ENCODE peak calls at places on chromosome 10, in nine cellular contexts. One of them, this sample, is unnamed.

GRCh38 chr10:48254745-48255144 is 19.8 kb downstream of the FRMPD2 start:
- DNase-seq in cortex of kidney: no peak
- DNase-seq in naive thymus-derived CD8-positive, alpha-beta T cell: no peak
- DNase-seq in GM12865: no peak
- DNase-seq in right atrium auricular region: no peak
- DNase-seq in astrocyte of the spinal cord: no peak
- DNase-seq in left cardiac atrium: no peak
- DNase-seq in T-helper 2 cell: no peak
- DNase-seq in activated CD4-positive, alpha-beta T cell treated with anti-CD3 and anti-CD28 coated beads, Interleukin-2, amount 10 ng/mL, durations not matched to agents 7 days and 5 days: no peak
- DNase-seq in this sample: no peak

GRCh38 chr10:89428873-89429272 is 14.5 kb downstream of the IFIT5 start:
- DNase-seq in cortex of kidney: no peak
- DNase-seq in naive thymus-derived CD8-positive, alpha-beta T cell: no peak
- DNase-seq in GM12865: no peak
- DNase-seq in right atrium auricular region: no peak
- DNase-seq in astrocyte of the spinal cord: no peak
- DNase-seq in left cardiac atrium: no peak
- DNase-seq in T-helper 2 cell: no peak
- DNase-seq in activated CD4-positive, alpha-beta T cell treated with anti-CD3 and anti-CD28 coated beads, Interleukin-2, amount 10 ng/mL, durations not matched to agents 7 days and 5 days: no peak
- DNase-seq in this sample: no peak

GRCh38 chr10:105807930-105808587 is 1167.0 kb downstream of the SORCS3 start:
- DNase-seq in cortex of kidney: no peak
- DNase-seq in naive thymus-derived CD8-positive, alpha-beta T cell: no peak
- DNase-seq in GM12865: peak; percentile 24
- DNase-seq in right atrium auricular region: no peak
- DNase-seq in astrocyte of the spinal cord: no peak
- DNase-seq in left cardiac atrium: no peak
- DNase-seq in T-helper 2 cell: no peak
- DNase-seq in activated CD4-positive, alpha-beta T cell treated with anti-CD3 and anti-CD28 coated beads, Interleukin-2, amount 10 ng/mL, durations not matched to agents 7 days and 5 days: no peak
- DNase-seq in this sample: no peak

GRCh38 chr10:7948601-7949000 is 105.9 kb upstream of the GATA3 start:
- DNase-seq in cortex of kidney: no peak
- DNase-seq in naive thymus-derived CD8-positive, alpha-beta T cell: no peak
- DNase-seq in GM12865: no peak
- DNase-seq in right atrium auricular region: no peak
- DNase-seq in astrocyte of the spinal cord: peak; percentile 39
- DNase-seq in left cardiac atrium: no peak
- DNase-seq in T-helper 2 cell: no peak
- DNase-seq in activated CD4-positive, alpha-beta T cell treated with anti-CD3 and anti-CD28 coated beads, Interleukin-2, amount 10 ng/mL, durations not matched to agents 7 days and 5 days: no peak
- DNase-seq in this sample: no peak

GRCh38 chr10:73253226-73253557 is 748 bp upstream of the MRPS16 start:
- DNase-seq in cortex of kidney: no peak
- DNase-seq in naive thymus-derived CD8-positive, alpha-beta T cell: no peak
- DNase-seq in GM12865: peak; percentile 36
- DNase-seq in right atrium auricular region: no peak
- DNase-seq in astrocyte of the spinal cord: no peak
- DNase-seq in left cardiac atrium: no peak
- DNase-seq in T-helper 2 cell: no peak
- DNase-seq in activated CD4-positive, alpha-beta T cell treated with anti-CD3 and anti-CD28 coated beads, Interleukin-2, amount 10 ng/mL, durations not matched to agents 7 days and 5 days: no peak
- DNase-seq in this sample: no peak

GRCh38 chr10:87603769-87604168 is 55.9 kb upstream of the PAPSS2 start:
- DNase-seq in cortex of kidney: no peak
- DNase-seq in naive thymus-derived CD8-positive, alpha-beta T cell: no peak
- DNase-seq in GM12865: no peak
- DNase-seq in right atrium auricular region: no peak
- DNase-seq in astrocyte of the spinal cord: no peak
- DNase-seq in left cardiac atrium: no peak
- DNase-seq in T-helper 2 cell: no peak
- DNase-seq in activated CD4-positive, alpha-beta T cell treated with anti-CD3 and anti-CD28 coated beads, Interleukin-2, amount 10 ng/mL, durations not matched to agents 7 days and 5 days: no peak
- DNase-seq in this sample: no peak

GRCh38 chr10:23040002-23040401 is 55.4 kb upstream of the MSRB2 start:
- DNase-seq in cortex of kidney: no peak
- DNase-seq in naive thymus-derived CD8-positive, alpha-beta T cell: no peak
- DNase-seq in GM12865: no peak
- DNase-seq in right atrium auricular region: no peak
- DNase-seq in astrocyte of the spinal cord: no peak
- DNase-seq in left cardiac atrium: no peak
- DNase-seq in T-helper 2 cell: no peak
- DNase-seq in activated CD4-positive, alpha-beta T cell treated with anti-CD3 and anti-CD28 coated beads, Interleukin-2, amount 10 ng/mL, durations not matched to agents 7 days and 5 days: no peak
- DNase-seq in this sample: no peak

GRCh38 chr10:43594944-43595589 is 11.2 kb upstream of the ZNF485 start:
- DNase-seq in cortex of kidney: no peak
- DNase-seq in naive thymus-derived CD8-positive, alpha-beta T cell: no peak
- DNase-seq in GM12865: peak; percentile 92
- DNase-seq in right atrium auricular region: no peak
- DNase-seq in astrocyte of the spinal cord: peak; percentile 24
- DNase-seq in left cardiac atrium: no peak
- DNase-seq in T-helper 2 cell: no peak
- DNase-seq in activated CD4-positive, alpha-beta T cell treated with anti-CD3 and anti-CD28 coated beads, Interleukin-2, amount 10 ng/mL, durations not matched to agents 7 days and 5 days: peak; percentile 62
- DNase-seq in this sample: peak; percentile 29

GRCh38 chr10:68155615-68156205 is 46.4 kb downstream of the MYPN start:
- DNase-seq in cortex of kidney: no peak
- DNase-seq in naive thymus-derived CD8-positive, alpha-beta T cell: no peak
- DNase-seq in GM12865: no peak
- DNase-seq in right atrium auricular region: no peak
- DNase-seq in astrocyte of the spinal cord: no peak
- DNase-seq in left cardiac atrium: no peak
- DNase-seq in T-helper 2 cell: no peak
- DNase-seq in activated CD4-positive, alpha-beta T cell treated with anti-CD3 and anti-CD28 coated beads, Interleukin-2, amount 10 ng/mL, durations not matched to agents 7 days and 5 days: no peak
- DNase-seq in this sample: no peak

GRCh38 chr10:122056431-122057094 is 67.6 kb downstream of the TACC2 start:
- DNase-seq in cortex of kidney: no peak
- DNase-seq in naive thymus-derived CD8-positive, alpha-beta T cell: no peak
- DNase-seq in GM12865: no peak
- DNase-seq in right atrium auricular region: no peak
- DNase-seq in astrocyte of the spinal cord: no peak
- DNase-seq in left cardiac atrium: no peak
- DNase-seq in T-helper 2 cell: no peak
- DNase-seq in activated CD4-positive, alpha-beta T cell treated with anti-CD3 and anti-CD28 coated beads, Interleukin-2, amount 10 ng/mL, durations not matched to agents 7 days and 5 days: no peak
- DNase-seq in this sample: no peak

GRCh38 chr10:6114758-6115410 is 26.1 kb downstream of the RBM17 start:
- DNase-seq in cortex of kidney: no peak
- DNase-seq in naive thymus-derived CD8-positive, alpha-beta T cell: no peak
- DNase-seq in GM12865: peak; percentile 58
- DNase-seq in right atrium auricular region: no peak
- DNase-seq in astrocyte of the spinal cord: peak; percentile 78
- DNase-seq in left cardiac atrium: no peak
- DNase-seq in T-helper 2 cell: no peak
- DNase-seq in activated CD4-positive, alpha-beta T cell treated with anti-CD3 and anti-CD28 coated beads, Interleukin-2, amount 10 ng/mL, durations not matched to agents 7 days and 5 days: no peak
- DNase-seq in this sample: no peak

GRCh38 chr10:48414778-48415177 is 108.3 kb downstream of the MAPK8 start:
- DNase-seq in cortex of kidney: no peak
- DNase-seq in naive thymus-derived CD8-positive, alpha-beta T cell: no peak
- DNase-seq in GM12865: no peak
- DNase-seq in right atrium auricular region: no peak
- DNase-seq in astrocyte of the spinal cord: peak; percentile 35
- DNase-seq in left cardiac atrium: no peak
- DNase-seq in T-helper 2 cell: no peak
- DNase-seq in activated CD4-positive, alpha-beta T cell treated with anti-CD3 and anti-CD28 coated beads, Interleukin-2, amount 10 ng/mL, durations not matched to agents 7 days and 5 days: no peak
- DNase-seq in this sample: no peak

GRCh38 chr10:8116926-8117493 is 62.5 kb downstream of the GATA3 start:
- DNase-seq in cortex of kidney: no peak
- DNase-seq in naive thymus-derived CD8-positive, alpha-beta T cell: no peak
- DNase-seq in GM12865: no peak
- DNase-seq in right atrium auricular region: no peak
- DNase-seq in astrocyte of the spinal cord: no peak
- DNase-seq in left cardiac atrium: no peak
- DNase-seq in T-helper 2 cell: no peak
- DNase-seq in activated CD4-positive, alpha-beta T cell treated with anti-CD3 and anti-CD28 coated beads, Interleukin-2, amount 10 ng/mL, durations not matched to agents 7 days and 5 days: no peak
- DNase-seq in this sample: no peak

GRCh38 chr10:42962120-42962901 is 114.6 kb upstream of the RET start:
- DNase-seq in cortex of kidney: no peak
- DNase-seq in naive thymus-derived CD8-positive, alpha-beta T cell: no peak
- DNase-seq in GM12865: no peak
- DNase-seq in right atrium auricular region: peak; percentile 18
- DNase-seq in astrocyte of the spinal cord: no peak
- DNase-seq in left cardiac atrium: no peak
- DNase-seq in T-helper 2 cell: no peak
- DNase-seq in activated CD4-positive, alpha-beta T cell treated with anti-CD3 and anti-CD28 coated beads, Interleukin-2, amount 10 ng/mL, durations not matched to agents 7 days and 5 days: no peak
- DNase-seq in this sample: no peak

GRCh38 chr10:28250782-28251181 is 52.1 kb downstream of the MPP7 start:
- DNase-seq in cortex of kidney: no peak
- DNase-seq in naive thymus-derived CD8-positive, alpha-beta T cell: no peak
- DNase-seq in GM12865: no peak
- DNase-seq in right atrium auricular region: no peak
- DNase-seq in astrocyte of the spinal cord: peak; percentile 53
- DNase-seq in left cardiac atrium: no peak
- DNase-seq in T-helper 2 cell: no peak
- DNase-seq in activated CD4-positive, alpha-beta T cell treated with anti-CD3 and anti-CD28 coated beads, Interleukin-2, amount 10 ng/mL, durations not matched to agents 7 days and 5 days: no peak
- DNase-seq in this sample: no peak

GRCh38 chr10:126476256-126476655 is 88.0 kb upstream of the ADAM12 start:
- DNase-seq in cortex of kidney: no peak
- DNase-seq in naive thymus-derived CD8-positive, alpha-beta T cell: no peak
- DNase-seq in GM12865: no peak
- DNase-seq in right atrium auricular region: peak; percentile 47
- DNase-seq in astrocyte of the spinal cord: peak; percentile 16
- DNase-seq in left cardiac atrium: no peak
- DNase-seq in T-helper 2 cell: no peak
- DNase-seq in activated CD4-positive, alpha-beta T cell treated with anti-CD3 and anti-CD28 coated beads, Interleukin-2, amount 10 ng/mL, durations not matched to agents 7 days and 5 days: no peak
- DNase-seq in this sample: no peak

GRCh38 chr10:126135939-126136595 is 239.7 kb downstream of the FANK1 start:
- DNase-seq in cortex of kidney: no peak
- DNase-seq in naive thymus-derived CD8-positive, alpha-beta T cell: no peak
- DNase-seq in GM12865: no peak
- DNase-seq in right atrium auricular region: no peak
- DNase-seq in astrocyte of the spinal cord: no peak
- DNase-seq in left cardiac atrium: no peak
- DNase-seq in T-helper 2 cell: no peak
- DNase-seq in activated CD4-positive, alpha-beta T cell treated with anti-CD3 and anti-CD28 coated beads, Interleukin-2, amount 10 ng/mL, durations not matched to agents 7 days and 5 days: no peak
- DNase-seq in this sample: no peak

GRCh38 chr10:103627111-103627892 is 133.8 kb downstream of the NEURL1 start:
- DNase-seq in cortex of kidney: no peak
- DNase-seq in naive thymus-derived CD8-positive, alpha-beta T cell: no peak
- DNase-seq in GM12865: no peak
- DNase-seq in right atrium auricular region: no peak
- DNase-seq in astrocyte of the spinal cord: no peak
- DNase-seq in left cardiac atrium: no peak
- DNase-seq in T-helper 2 cell: no peak
- DNase-seq in activated CD4-positive, alpha-beta T cell treated with anti-CD3 and anti-CD28 coated beads, Interleukin-2, amount 10 ng/mL, durations not matched to agents 7 days and 5 days: no peak
- DNase-seq in this sample: no peak

GRCh38 chr10:11210211-11210922 is 192.7 kb downstream of the CELF2 start:
- DNase-seq in cortex of kidney: no peak
- DNase-seq in naive thymus-derived CD8-positive, alpha-beta T cell: no peak
- DNase-seq in GM12865: peak; percentile 59
- DNase-seq in right atrium auricular region: peak; percentile 54
- DNase-seq in astrocyte of the spinal cord: no peak
- DNase-seq in left cardiac atrium: no peak
- DNase-seq in T-helper 2 cell: no peak
- DNase-seq in activated CD4-positive, alpha-beta T cell treated with anti-CD3 and anti-CD28 coated beads, Interleukin-2, amount 10 ng/mL, durations not matched to agents 7 days and 5 days: no peak
- DNase-seq in this sample: no peak

GRCh38 chr10:3294919-3295318 is 122.3 kb upstream of the PITRM1 start:
- DNase-seq in cortex of kidney: no peak
- DNase-seq in naive thymus-derived CD8-positive, alpha-beta T cell: no peak
- DNase-seq in GM12865: no peak
- DNase-seq in right atrium auricular region: no peak
- DNase-seq in astrocyte of the spinal cord: peak; percentile 23
- DNase-seq in left cardiac atrium: no peak
- DNase-seq in T-helper 2 cell: no peak
- DNase-seq in activated CD4-positive, alpha-beta T cell treated with anti-CD3 and anti-CD28 coated beads, Interleukin-2, amount 10 ng/mL, durations not matched to agents 7 days and 5 days: no peak
- DNase-seq in this sample: no peak

GRCh38 chr10:12757351-12757750 is 244.2 kb downstream of the CCDC3 start:
- DNase-seq in cortex of kidney: no peak
- DNase-seq in naive thymus-derived CD8-positive, alpha-beta T cell: no peak
- DNase-seq in GM12865: no peak
- DNase-seq in right atrium auricular region: no peak
- DNase-seq in astrocyte of the spinal cord: no peak
- DNase-seq in left cardiac atrium: no peak
- DNase-seq in T-helper 2 cell: no peak
- DNase-seq in activated CD4-positive, alpha-beta T cell treated with anti-CD3 and anti-CD28 coated beads, Interleukin-2, amount 10 ng/mL, durations not matched to agents 7 days and 5 days: no peak
- DNase-seq in this sample: no peak

GRCh38 chr10:77857272-77857671 is 69.3 kb downstream of the DLG5 start:
- DNase-seq in cortex of kidney: no peak
- DNase-seq in naive thymus-derived CD8-positive, alpha-beta T cell: no peak
- DNase-seq in GM12865: no peak
- DNase-seq in right atrium auricular region: no peak
- DNase-seq in astrocyte of the spinal cord: no peak
- DNase-seq in left cardiac atrium: no peak
- DNase-seq in T-helper 2 cell: no peak
- DNase-seq in activated CD4-positive, alpha-beta T cell treated with anti-CD3 and anti-CD28 coated beads, Interleukin-2, amount 10 ng/mL, durations not matched to agents 7 days and 5 days: no peak
- DNase-seq in this sample: no peak

GRCh38 chr10:69839696-69840345 is 38.1 kb downstream of the COL13A1 start:
- DNase-seq in cortex of kidney: no peak
- DNase-seq in naive thymus-derived CD8-positive, alpha-beta T cell: no peak
- DNase-seq in GM12865: no peak
- DNase-seq in right atrium auricular region: no peak
- DNase-seq in astrocyte of the spinal cord: peak; percentile 77
- DNase-seq in left cardiac atrium: no peak
- DNase-seq in T-helper 2 cell: no peak
- DNase-seq in activated CD4-positive, alpha-beta T cell treated with anti-CD3 and anti-CD28 coated beads, Interleukin-2, amount 10 ng/mL, durations not matched to agents 7 days and 5 days: no peak
- DNase-seq in this sample: no peak

GRCh38 chr10:68800196-68800595 is 27.1 kb upstream of the STOX1 start:
- DNase-seq in cortex of kidney: no peak
- DNase-seq in naive thymus-derived CD8-positive, alpha-beta T cell: no peak
- DNase-seq in GM12865: no peak
- DNase-seq in right atrium auricular region: no peak
- DNase-seq in astrocyte of the spinal cord: no peak
- DNase-seq in left cardiac atrium: no peak
- DNase-seq in T-helper 2 cell: no peak
- DNase-seq in activated CD4-positive, alpha-beta T cell treated with anti-CD3 and anti-CD28 coated beads, Interleukin-2, amount 10 ng/mL, durations not matched to agents 7 days and 5 days: no peak
- DNase-seq in this sample: no peak

GRCh38 chr10:5546891-5547683 is 22.3 kb downstream of the CALML3 start:
- DNase-seq in cortex of kidney: no peak
- DNase-seq in naive thymus-derived CD8-positive, alpha-beta T cell: no peak
- DNase-seq in GM12865: no peak
- DNase-seq in right atrium auricular region: no peak
- DNase-seq in astrocyte of the spinal cord: peak; percentile 57
- DNase-seq in left cardiac atrium: peak; percentile 7
- DNase-seq in T-helper 2 cell: no peak
- DNase-seq in activated CD4-positive, alpha-beta T cell treated with anti-CD3 and anti-CD28 coated beads, Interleukin-2, amount 10 ng/mL, durations not matched to agents 7 days and 5 days: no peak
- DNase-seq in this sample: no peak

GRCh38 chr10:123287594-123288247 is 133.5 kb downstream of the BUB3 start:
- DNase-seq in cortex of kidney: no peak
- DNase-seq in naive thymus-derived CD8-positive, alpha-beta T cell: no peak
- DNase-seq in GM12865: peak; percentile 29
- DNase-seq in right atrium auricular region: no peak
- DNase-seq in astrocyte of the spinal cord: peak; percentile 23
- DNase-seq in left cardiac atrium: no peak
- DNase-seq in T-helper 2 cell: no peak
- DNase-seq in activated CD4-positive, alpha-beta T cell treated with anti-CD3 and anti-CD28 coated beads, Interleukin-2, amount 10 ng/mL, durations not matched to agents 7 days and 5 days: no peak
- DNase-seq in this sample: no peak